ENCODE peak calls at places on chromosomes 5 and 9, in nine cellular contexts. Q is dorsolateral prefrontal cortex; J is pancreas; V is mesenteric fat pad; Y is GM12865; C is activated effector memory CD4-positive, alpha-beta T cell treated with anti-CD3 and anti-CD28 coated beads, Interleukin-2, amount 50 U/mL, for 16 hours; L is NCI-H1436; X is hippocampal formation; Z is ELF-1. O is an unnamed sample.
A peak's percentile ranks its signal among the peaks of the same experiment; 100 is the strongest.

GRCh38 chr9:89440951-89441654 is 56.8 kb downstream of the SEMA4D start:
- DNase-seq in C (no peak), J (no peak), X (no peak), Q (no peak), Z (no peak), V (peak; percentile 88), L (no peak), Y (no peak), O (no peak)

GRCh38 chr9:123564652-123565051 is 208.7 kb downstream of the CRB2 start:
- DNase-seq in Z (no peak), V (no peak), L (no peak), C (no peak), J (no peak), Y (no peak), X (no peak), Q (no peak), O (no peak)

GRCh38 chr5:149640350-149640999 is 59.2 kb downstream of the ARHGEF37 start:
- DNase-seq in Q (no peak), J (no peak), C (no peak), V (peak; percentile 79), Y (no peak), L (no peak), X (no peak), Z (no peak), O (no peak)

GRCh38 chr9:122096620-122097415 is 3.7 kb upstream of the TTLL11 start:
- DNase-seq in V (no peak), L (no peak), Z (no peak), Q (no peak), J (no peak), Y (no peak), C (no peak), X (no peak), O (no peak)

GRCh38 chr9:35679091-35679490 is 5.4 kb downstream of the CA9 start:
- DNase-seq in Y (no peak), V (no peak), X (no peak), Q (no peak), Z (no peak), L (no peak), J (peak; percentile 5), C (no peak), O (peak; percentile 24)

GRCh38 chr5:176873541-176874172 is 25.5 kb downstream of the HK3 start:
- DNase-seq in C (no peak), X (no peak), J (no peak), L (no peak), Y (no peak), Z (no peak), V (no peak), Q (no peak), O (no peak)

GRCh38 chr9:5500441-5501235 is 9.7 kb upstream of the PDCD1LG2 start:
- DNase-seq in V (no peak), X (no peak), Q (no peak), C (no peak), J (no peak), L (no peak), Y (no peak), Z (no peak), O (no peak)

GRCh38 chr9:118522093-118523028 is 818.2 kb downstream of the TLR4 start:
- DNase-seq in Y (peak; percentile 77), L (peak; percentile 37), Z (peak; percentile 70), J (no peak), X (no peak), V (no peak), C (no peak), Q (no peak), O (no peak)

GRCh38 chr5:147712583-147712982 is 69.9 kb downstream of the JAKMIP2 start:
- DNase-seq in V (no peak), J (no peak), Y (no peak), C (no peak), Q (no peak), L (no peak), X (no peak), Z (no peak), O (no peak)

GRCh38 chr5:151758141-151758429 is 346 bp downstream of the ATOX1 start:
- DNase-seq in Q (no peak), L (no peak), Z (no peak), C (no peak), Y (no peak), V (no peak), X (no peak), J (peak; percentile 50), O (peak; percentile 81)

GRCh38 chr9:114088571-114089170 is 10.4 kb downstream of the KIF12 start:
- DNase-seq in J (no peak), L (no peak), V (peak; percentile 78), Z (no peak), Q (no peak), X (no peak), Y (no peak), C (peak; percentile 33), O (no peak)

GRCh38 chr9:114181583-114182409 is 26.5 kb downstream of the COL27A1 start:
- DNase-seq in Z (no peak), J (no peak), C (no peak), Y (no peak), X (no peak), L (no peak), Q (no peak), V (no peak), O (peak; percentile 10)

GRCh38 chr5:163447875-163448274 is 10.5 kb downstream of the CCNG1 start:
- DNase-seq in J (no peak), C (no peak), Q (no peak), X (no peak), V (no peak), Z (no peak), Y (no peak), L (no peak), O (no peak)

GRCh38 chr5:30768061-30768460 is 425.4 kb upstream of the CDH6 start:
- DNase-seq in Q (no peak), L (no peak), C (no peak), Z (no peak), J (no peak), X (no peak), V (no peak), Y (no peak), O (no peak)

GRCh38 chr5:159038907-159039306 is 60.8 kb downstream of the EBF1 start:
- DNase-seq in Z (no peak), Y (peak; percentile 42), V (no peak), Q (no peak), L (no peak), J (no peak), X (no peak), C (no peak), O (peak; percentile 81)

GRCh38 chr9:99013550-99013949 is 69.8 kb downstream of the COL15A1 start:
- DNase-seq in J (no peak), Y (no peak), X (no peak), Z (no peak), L (no peak), C (no peak), Q (no peak), V (no peak), O (no peak)

GRCh38 chr9:135484460-135485277 is 5.1 kb downstream of the PPP1R26 start:
- DNase-seq in Z (no peak), Y (no peak), L (no peak), Q (no peak), C (no peak), V (no peak), X (no peak), J (no peak), O (no peak)

GRCh38 chr5:171424726-171425125 is 5.3 kb downstream of the FGF18 start:
- DNase-seq in Y (no peak), Z (peak; percentile 55), Q (peak; percentile 15), J (no peak), L (no peak), V (peak; percentile 14), C (peak; percentile 37), X (no peak), O (peak; percentile 40)

GRCh38 chr5:14733661-14734060 is 69.1 kb downstream of the OTULIN start:
- DNase-seq in J (no peak), L (no peak), X (no peak), Y (no peak), Z (no peak), Q (no peak), V (no peak), C (no peak), O (no peak)

GRCh38 chr9:20557890-20558608 is 64.2 kb downstream of the MLLT3 start:
- DNase-seq in L (no peak), Y (no peak), J (no peak), X (no peak), C (no peak), Q (no peak), V (no peak), Z (no peak), O (no peak)

GRCh38 chr5:76489877-76490688 is 87.0 kb downstream of the IQGAP2 start:
- DNase-seq in J (no peak), Y (no peak), V (no peak), X (no peak), L (no peak), Q (no peak), C (no peak), Z (no peak), O (no peak)

GRCh38 chr9:121783523-121784507 is 132.4 kb downstream of the DAB2IP start:
- DNase-seq in J (no peak), C (no peak), Z (peak; percentile 59), L (no peak), Y (no peak), X (no peak), V (peak; percentile 81), Q (no peak), O (peak; percentile 73)

GRCh38 chr9:133404440-133405002 is 13.3 kb downstream of the REXO4 start:
- DNase-seq in J (no peak), Y (no peak), V (no peak), L (no peak), Z (no peak), Q (no peak), X (no peak), C (no peak), O (no peak)

GRCh38 chr5:149135536-149136201 is 5.6 kb upstream of the ABLIM3 start:
- DNase-seq in Q (no peak), C (no peak), Y (no peak), V (no peak), X (no peak), J (no peak), L (no peak), Z (no peak), O (no peak)

GRCh38 chr5:67289763-67290521 is 93.3 kb upstream of the CD180 start:
- DNase-seq in Y (no peak), L (no peak), J (no peak), C (no peak), V (no peak), X (no peak), Q (no peak), Z (no peak), O (no peak)

O was measured in posterior vena cava.